ENCODE peak calls at places on chromosome 11, in six cellular contexts. O is AG09319, U is thoracic aorta, S is foreskin keratinocyte, Z is GM04504, W is endothelial cell. R is an unnamed sample.
A peak's percentile ranks its signal among the peaks of the same experiment; 100 is the strongest.

GRCh38 chr11:9821008-9821752 is 157.3 kb downstream of the SWAP70 start:
- DNase-seq in U (no peak), S (peak; percentile 33), O (peak; percentile 68), Z (peak; percentile 71), W (no peak), R (no peak)

GRCh38 chr11:93567406-93567819 is 24.2 kb upstream of the SMCO4 start:
- DNase-seq in U (peak; percentile 77), W (no peak), S (no peak), O (no peak), Z (no peak), R (peak; percentile 91)

GRCh38 chr11:862028-862703 is 19.5 kb downstream of the TSPAN4 start:
- DNase-seq in W (no peak), S (no peak), Z (no peak), U (no peak), O (no peak), R (peak; percentile 88)

GRCh38 chr11:129894281-129895125 is 875 bp downstream of the NFRKB start:
- DNase-seq in Z (no peak), O (no peak), U (no peak), W (no peak), S (peak; percentile 17), R (no peak)

GRCh38 chr11:24226606-24227005 is 270.2 kb upstream of the LUZP2 start:
- DNase-seq in Z (no peak), U (no peak), S (no peak), W (no peak), O (no peak), R (no peak)

GRCh38 chr11:130892847-130893246 is 23.4 kb downstream of the SNX19 start:
- DNase-seq in U (no peak), Z (no peak), S (no peak), O (no peak), W (peak; percentile 20), R (no peak)

GRCh38 chr11:79973701-79974626 is 533.1 kb upstream of the TENM4 start:
- DNase-seq in O (no peak), Z (peak; percentile 29), U (no peak), S (peak; percentile 18), W (no peak), R (no peak)

GRCh38 chr11:116454020-116454645 is 318.7 kb downstream of the BUD13 start:
- DNase-seq in Z (no peak), U (no peak), O (no peak), S (no peak), W (peak; percentile 63), R (peak; percentile 51)

GRCh38 chr11:3225159-3225758 is 6.6 kb upstream of the MRGPRG start:
- DNase-seq in S (no peak), O (no peak), Z (no peak), W (no peak), U (no peak), R (no peak)

R was measured in right cardiac atrium.